ENCODE peak calls at places on chromosomes 2 and 18, in seven cellular contexts. G is K562, Z is body of pancreas, K is transverse colon, C is neuronal stem cell, R is PC-9, T is A673. P is an unnamed sample. For H3K4me1, the result is how much of the 10 kb centered on the place peaks cover.

GRCh38 chr18:67421666-67422065 is 94.9 kb downstream of the DSEL start:
- DNase-seq in G (no peak), Z (no peak), K (no peak), C (no peak), R (no peak), T (no peak), P (no peak)

GRCh38 chr18:3773303-3773702 is 323.3 kb downstream of the TGIF1 start:
- DNase-seq in G (no peak), Z (no peak), K (no peak), C (no peak), R (peak), T (no peak), P (no peak)

GRCh38 chr2:172772637-172773036 is 37.0 kb downstream of the RAPGEF4 start:
- DNase-seq in G (no peak), Z (no peak), K (no peak), C (no peak), R (no peak), T (no peak), P (peak)

GRCh38 chr2:101815739-101816391 is 118.4 kb downstream of the MAP4K4 start:
- DNase-seq in G (no peak), Z (no peak), K (no peak), C (no peak), R (no peak), T (no peak), P (no peak)

GRCh38 chr18:23143059-23143831 is 8.0 kb downstream of the CABLES1 start:
- DNase-seq in G (no peak), Z (peak), K (peak), C (no peak), R (peak), T (no peak), P (no peak)

GRCh38 chr2:141611-142010 is 95.3 kb upstream of the FAM110C start:
- DNase-seq in G (no peak), Z (no peak), K (no peak), C (no peak), R (no peak), T (no peak), P (no peak)

GRCh38 chr2:207285451-207285771 is 119.7 kb upstream of the KLF7 start:
- DNase-seq in G (no peak), Z (no peak), K (no peak), C (no peak), R (no peak), T (no peak), P (no peak)

GRCh38 chr18:58578321-58578720 is 50.6 kb downstream of the ALPK2 start:
- DNase-seq in G (no peak), Z (no peak), K (no peak), C (no peak), R (no peak), T (peak), P (no peak)

GRCh38 chr2:152352616-152353015 is 17.6 kb downstream of the FMNL2 start:
- DNase-seq in G (no peak), Z (no peak), K (no peak), C (no peak), R (no peak), T (no peak), P (no peak)

GRCh38 chr2:101124684-101125366 is 26.4 kb downstream of the TBC1D8 start:
- DNase-seq in G (no peak), Z (peak), K (peak), C (no peak), R (peak), T (no peak), P (peak)

GRCh38 chr2:45178359-45178758 is 169.1 kb upstream of the SIX2 start:
- DNase-seq in G (no peak), Z (no peak), K (no peak), C (no peak), R (peak), T (no peak), P (no peak)

GRCh38 chr2:55010915-55011314 is 39.3 kb downstream of the RTN4 start:
- DNase-seq in G (no peak), Z (peak), K (no peak), C (no peak), R (no peak), T (no peak), P (no peak)

GRCh38 chr2:225030089-225030653 is 12.1 kb downstream of the DOCK10 start:
- DNase-seq in G (no peak), Z (no peak), K (no peak), C (no peak), R (no peak), T (no peak), P (no peak)

GRCh38 chr18:35862115-35862640 is 110.3 kb upstream of the RMP24 start:
- DNase-seq in G (no peak), Z (no peak), K (no peak), C (no peak), R (no peak), T (no peak), P (no peak)

GRCh38 chr2:74653985-74654882 is at the start of gene SEMA4F:
- DNase-seq in G (peak), Z (peak), K (peak), C (peak), R (peak), T (peak), P (peak)

GRCh38 chr2:148812306-148812705 is 62.7 kb upstream of the KIF5C start:
- DNase-seq in G (no peak), Z (peak), K (peak), C (no peak), R (no peak), T (no peak), P (no peak)

GRCh38 chr2:216111122-216111521 is 2.0 kb downstream of the XRCC5 start:
- DNase-seq in G (no peak), Z (no peak), K (no peak), C (no peak), R (no peak), T (no peak), P (no peak)

GRCh38 chr18:5452943-5453342 is 90.9 kb downstream of the EPB41L3 start:
- DNase-seq in G (no peak), Z (no peak), K (no peak), C (no peak), R (no peak), T (no peak), P (no peak)

GRCh38 chr2:158297606-158298005 is 158.9 kb downstream of the CCDC148 start:
- DNase-seq in G (no peak), Z (no peak), K (no peak), C (no peak), R (no peak), T (no peak), P (no peak)

GRCh38 chr2:15271941-15272340 is 289.2 kb downstream of the NBAS start:
- DNase-seq in G (no peak), Z (no peak), K (no peak), C (no peak), R (no peak), T (no peak), P (no peak)

GRCh38 chr18:6593142-6593889 is 136.2 kb upstream of the ARHGAP28 start:
- DNase-seq in G (no peak), Z (no peak), K (no peak), C (no peak), R (no peak), T (no peak), P (no peak)
- H3K27ac ChIP-seq in G (no peak), Z (no peak), K (no peak), C (no peak), R (no peak), T (no peak), P (no peak)

DNA sequence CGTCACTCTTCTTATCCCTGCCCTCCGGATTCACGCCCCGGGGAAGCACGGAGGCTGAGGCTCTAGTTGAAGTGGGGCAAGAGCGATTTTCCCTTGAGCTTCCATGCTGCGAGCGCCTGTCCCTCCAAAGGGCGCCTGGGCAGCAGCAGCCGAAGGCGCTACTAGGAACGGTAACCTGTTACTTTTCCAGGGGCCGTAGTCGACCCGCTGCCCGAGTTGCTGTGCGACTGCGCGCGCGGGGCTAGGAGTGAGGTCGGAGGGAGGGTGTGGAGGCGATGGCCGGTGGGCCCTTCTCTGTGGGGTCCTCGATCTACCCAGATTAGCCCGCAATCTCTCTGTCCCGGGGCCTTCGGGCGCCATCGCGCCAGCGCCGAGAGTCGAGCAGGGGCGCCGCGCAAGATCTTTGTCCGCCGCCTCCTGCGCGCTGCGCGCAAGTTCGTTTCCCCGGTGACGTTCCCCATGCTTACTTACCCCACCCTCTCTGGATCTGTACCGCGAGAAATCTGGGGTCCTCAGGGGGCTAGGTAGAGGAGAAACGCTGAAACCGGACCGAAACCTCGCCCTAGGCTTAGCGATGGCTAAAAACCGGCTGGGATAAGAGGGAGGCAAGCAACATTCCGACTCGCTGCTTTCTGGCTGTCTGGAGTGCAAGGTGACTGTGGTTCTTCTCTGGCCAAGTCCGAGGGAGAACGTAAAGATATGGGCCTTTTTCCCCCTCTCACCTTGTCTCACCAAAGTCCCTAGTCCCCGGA is 736 bp downstream of the GAD1 start:
- DNase-seq in G (peak), Z (no peak), K (no peak), C (peak), R (no peak), T (peak), P (no peak)
- H3K4me1 ChIP-seq in G (half or more), Z (half or more), K (under half), C (under half), R (under half), T (under half), P (half or more)

GRCh38 chr18:47926101-47926850 is 4.2 kb downstream of the SMAD2 start:
- DNase-seq in G (peak), Z (no peak), K (no peak), C (no peak), R (no peak), T (no peak), P (no peak)

GRCh38 chr18:47929681-47930085 is 776 bp downstream of the SMAD2 start:
- DNase-seq in G (no peak), Z (no peak), K (no peak), C (no peak), R (peak), T (no peak), P (no peak)

GRCh38 chr18:47930086-47930843 is at the start of gene SMAD2:
- DNase-seq in G (peak), Z (peak), K (peak), C (peak), R (peak), T (peak), P (peak)

GRCh38 chr18:47930844-47931706 is 616 bp upstream of the SMAD2 start:
- DNase-seq in G (peak), Z (peak), K (peak), C (peak), R (peak), T (peak), P (peak)

GRCh38 chr18:47928466-47928865 is 2.0 kb downstream of the SMAD2 start:
- DNase-seq in G (no peak), Z (no peak), K (no peak), C (no peak), R (no peak), T (no peak), P (no peak)
- H3K27ac ChIP-seq in G (peak), Z (no peak), K (peak), C (no peak), R (peak), T (no peak), P (no peak)

DNA sequence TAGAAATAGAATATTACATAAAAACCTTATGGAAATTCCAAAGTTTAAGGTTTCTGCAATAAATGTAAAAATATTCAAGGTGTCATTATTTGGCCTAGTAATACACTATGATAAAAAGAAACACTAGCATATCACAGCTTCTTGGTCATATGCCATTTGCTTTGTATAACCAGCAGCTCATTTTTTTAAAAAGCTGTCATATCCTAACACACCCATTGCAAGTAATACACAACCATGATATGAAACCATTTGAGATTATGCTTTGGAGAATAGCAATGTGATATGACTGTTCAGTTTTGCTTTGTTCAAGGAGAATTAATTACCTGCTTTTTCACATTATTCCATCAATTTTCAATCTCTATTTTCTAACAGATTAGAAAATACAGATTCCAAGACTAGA is 149.0 kb downstream of the IKZF2 start:
- DNase-seq in G (no peak), Z (no peak), K (no peak), C (no peak), R (no peak), T (no peak), P (no peak)
- H3K4me1 ChIP-seq in G (under half), Z (under half), K (under half), C (under half), R (under half), T (under half), P (under half)

DNA sequence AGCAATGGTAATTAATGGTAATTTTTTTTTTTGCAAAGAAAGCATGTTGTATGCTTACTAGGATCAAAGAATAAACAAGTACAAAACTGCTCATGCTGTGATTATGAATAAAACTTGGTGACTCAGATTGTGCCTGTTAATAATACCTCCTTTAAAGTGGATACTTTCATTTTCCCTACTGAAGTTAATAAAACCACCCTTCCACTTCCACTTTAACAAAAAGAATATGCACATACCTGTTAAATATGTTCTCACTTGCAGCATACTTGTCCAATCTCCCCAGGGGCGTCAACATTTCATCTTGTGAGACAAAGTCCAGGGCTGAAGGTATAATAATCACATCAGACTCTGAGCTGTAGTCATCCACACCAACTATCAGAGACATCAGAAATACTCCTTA is 19.6 kb downstream of the PPP4R1 start:
- DNase-seq in G (no peak), Z (no peak), K (peak), C (no peak), R (no peak), T (no peak), P (no peak)
- H3K27ac ChIP-seq in G (no peak), Z (no peak), K (peak), C (no peak), R (peak), T (no peak), P (peak)

DNA sequence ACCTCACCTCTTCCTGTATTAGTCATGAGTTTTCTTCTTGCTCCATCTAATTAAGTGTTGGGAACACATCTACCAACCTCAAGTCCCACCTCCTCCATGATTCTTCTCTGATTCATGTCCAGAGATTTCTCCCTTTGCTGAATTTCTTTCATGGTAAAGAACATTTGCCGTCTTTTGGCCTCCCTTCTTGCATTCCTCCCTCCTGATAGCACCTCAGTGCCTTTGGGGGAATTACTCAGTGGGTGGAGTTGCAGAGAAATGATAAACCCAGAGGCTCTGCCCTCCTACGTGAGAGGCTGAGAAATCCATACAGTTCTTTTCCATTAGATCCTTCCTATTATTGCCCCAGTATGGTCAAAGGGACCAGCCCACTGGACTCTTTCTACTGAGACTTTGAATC is 651.9 kb downstream of the SLC4A3 start:
- DNase-seq in G (no peak), Z (no peak), K (no peak), C (no peak), R (peak), T (no peak), P (no peak)
- H3K4me1 ChIP-seq in G (under half), Z (under half), K (under half), C (under half), R (under half), T (under half), P (under half)

GRCh38 chr2:144505245-144505801 is 14.6 kb downstream of the ZEB2 start:
- DNase-seq in G (peak), Z (no peak), K (no peak), C (no peak), R (no peak), T (no peak), P (no peak)
- H3K27ac ChIP-seq in G (peak), Z (no peak), K (peak), C (no peak), R (no peak), T (peak), P (peak)

DNA sequence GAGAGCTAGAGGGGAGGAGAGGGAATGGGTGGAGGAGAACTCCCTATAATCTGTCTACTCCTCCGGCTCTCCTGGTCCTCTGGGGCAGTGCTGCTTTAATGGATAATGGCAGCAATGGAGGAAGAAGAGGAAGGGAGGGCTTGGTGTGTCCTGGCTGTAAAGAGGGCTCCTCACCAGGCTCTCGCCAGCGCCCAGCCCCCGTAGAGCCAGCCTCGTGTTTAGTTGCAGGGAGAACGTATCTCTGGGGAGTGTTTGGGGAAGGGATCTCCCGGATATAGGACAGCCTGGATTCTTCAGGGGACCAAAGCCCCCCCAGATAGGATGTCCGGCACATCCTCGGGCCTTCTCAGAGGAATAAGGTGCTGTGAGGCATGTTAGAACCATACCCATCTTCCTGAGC is 15.8 kb upstream of the YWHAQ start:
- DNase-seq in G (no peak), Z (no peak), K (no peak), C (no peak), R (no peak), T (no peak), P (no peak)
- H3K4me1 ChIP-seq in G (under half), Z (under half), K (under half), C (under half), R (under half), T (under half), P (under half)

GRCh38 chr18:7516505-7517117 is 50.5 kb upstream of the PTPRM start:
- DNase-seq in G (no peak), Z (no peak), K (no peak), C (no peak), R (no peak), T (no peak), P (no peak)

GRCh38 chr18:7517852-7518251 is 49.3 kb upstream of the PTPRM start:
- DNase-seq in G (no peak), Z (no peak), K (no peak), C (no peak), R (no peak), T (no peak), P (no peak)

GRCh38 chr18:7512326-7512725 is 54.8 kb upstream of the PTPRM start:
- DNase-seq in G (no peak), Z (peak), K (no peak), C (no peak), R (no peak), T (no peak), P (no peak)

GRCh38 chr18:7514796-7515440 is 52.2 kb upstream of the PTPRM start:
- DNase-seq in G (no peak), Z (no peak), K (no peak), C (peak), R (no peak), T (no peak), P (no peak)

GRCh38 chr18:7512990-7513389 is 54.1 kb upstream of the PTPRM start:
- DNase-seq in G (no peak), Z (no peak), K (no peak), C (no peak), R (no peak), T (no peak), P (no peak)
- H3K27ac ChIP-seq in G (no peak), Z (no peak), K (no peak), C (no peak), R (no peak), T (no peak), P (no peak)

GRCh38 chr2:112147382-112147781 is 9.2 kb downstream of the FBLN7 start:
- DNase-seq in G (no peak), Z (no peak), K (no peak), C (no peak), R (no peak), T (no peak), P (no peak)
- H3K4me1 ChIP-seq in G (under half), Z (under half), K (under half), C (under half), R (under half), T (under half), P (under half)

P was measured in stomach.